ENCODE peak calls at places on chromosomes 1 and 21, in eight cellular contexts. S is lower lobe of right lung; V is PC-3; X is body of pancreas; A is CD8-positive, alpha-beta T cell; N is uterus; K is left ventricle myocardium inferior; F is kidney. J is an unnamed sample.

GRCh38 chr1:41366428-41367101 is 5.3 kb downstream of the FOXO6 start:
- DNase-seq in S (no peak), V (no peak), X (peak), A (no peak), N (no peak), K (no peak), F (no peak), J (peak)

GRCh38 chr1:247118946-247119446 is 14.8 kb upstream of the ZNF669 start:
- DNase-seq in S (no peak), V (peak), X (no peak), A (no peak), N (no peak), K (no peak), F (no peak), J (peak)

GRCh38 chr1:204960306-204960984 is 82.6 kb upstream of the CNTN2 start:
- DNase-seq in S (no peak), V (no peak), X (no peak), A (no peak), N (no peak), K (no peak), F (no peak), J (no peak)

GRCh38 chr1:76562292-76562691 is 305.0 kb upstream of the ST6GALNAC5 start:
- DNase-seq in S (no peak), V (no peak), X (no peak), A (no peak), N (no peak), K (no peak), F (no peak), J (peak)

GRCh38 chr21:28018741-28019669 is 973.7 kb downstream of the LTN1 start:
- DNase-seq in S (no peak), V (peak), X (peak), A (no peak), N (no peak), K (no peak), F (no peak), J (peak)

GRCh38 chr1:175936736-175937135 is 193.3 kb upstream of the TNR start:
- DNase-seq in S (no peak), V (no peak), X (no peak), A (no peak), N (no peak), K (no peak), F (no peak), J (no peak)

GRCh38 chr1:111990878-111991760 is 1.7 kb upstream of the KCND3 start:
- DNase-seq in S (peak), V (peak), X (peak), A (no peak), N (peak), K (peak), F (peak), J (peak)

GRCh38 chr1:35120458-35121133 is 41.4 kb downstream of the ZMYM1 start:
- DNase-seq in S (no peak), V (no peak), X (no peak), A (no peak), N (no peak), K (peak), F (peak), J (peak)

GRCh38 chr1:116820362-116820761 is 66.1 kb downstream of the CD2 start:
- DNase-seq in S (no peak), V (peak), X (peak), A (no peak), N (peak), K (peak), F (peak), J (no peak)

GRCh38 chr1:59570524-59570923 is 244.2 kb upstream of the HOOK1 start:
- DNase-seq in S (no peak), V (peak), X (peak), A (peak), N (no peak), K (no peak), F (no peak), J (peak)

GRCh38 chr1:180930687-180931086 is 18.0 kb downstream of the KIAA1614 start:
- DNase-seq in S (no peak), V (no peak), X (no peak), A (no peak), N (no peak), K (no peak), F (no peak), J (no peak)

GRCh38 chr1:154420172-154420571 is 15.0 kb downstream of the IL6R start:
- DNase-seq in S (peak), V (peak), X (peak), A (peak), N (peak), K (peak), F (peak), J (no peak)

GRCh38 chr1:165860065-165860464 is 32.7 kb downstream of the UCK2 start:
- DNase-seq in S (no peak), V (no peak), X (no peak), A (no peak), N (no peak), K (no peak), F (no peak), J (no peak)

GRCh38 chr1:52571783-52572182 is 18.9 kb upstream of the TUT4 start:
- DNase-seq in S (no peak), V (peak), X (no peak), A (no peak), N (no peak), K (no peak), F (no peak), J (peak)

GRCh38 chr1:207454046-207454964 is at the start of gene CR2:
- DNase-seq in S (peak), V (no peak), X (peak), A (no peak), N (no peak), K (peak), F (peak), J (no peak)

GRCh38 chr1:24635195-24635843 is 7.8 kb upstream of the SRRM1 start:
- DNase-seq in S (no peak), V (peak), X (peak), A (no peak), N (no peak), K (no peak), F (no peak), J (peak)

GRCh38 chr1:168328965-168329364 is 48.3 kb downstream of the TBX19 start:
- DNase-seq in S (no peak), V (no peak), X (no peak), A (no peak), N (no peak), K (no peak), F (no peak), J (no peak)

GRCh38 chr1:47824297-47824696 is 172.9 kb downstream of the TRABD2B start:
- DNase-seq in S (no peak), V (no peak), X (no peak), A (no peak), N (no peak), K (no peak), F (no peak), J (no peak)
- TF ChIP-seq CTCF in S (no peak), V (no peak), X (no peak), A (no peak), N (no peak), K (no peak), F (no peak), J (no peak)

DNA sequence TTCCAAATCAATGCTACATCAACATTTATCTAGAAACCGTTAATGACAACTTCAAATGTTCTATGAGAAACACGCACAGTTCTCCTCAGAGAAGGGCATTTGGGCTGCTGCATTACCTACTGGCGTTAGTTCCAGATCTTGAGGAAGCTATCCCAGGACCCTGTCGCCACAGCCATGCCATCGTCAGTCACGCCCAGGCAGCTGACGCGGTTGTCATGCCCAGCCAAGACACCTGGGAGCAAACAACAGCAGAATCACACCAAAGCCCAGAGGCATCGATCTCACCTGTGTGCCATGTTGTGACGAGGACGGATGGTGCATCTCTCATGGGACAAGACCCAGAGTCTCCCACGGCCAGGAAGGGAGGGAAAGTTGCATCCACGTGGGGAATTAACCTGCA is 8.9 kb upstream of the NADK start:
- DNase-seq in S (peak), V (no peak), X (no peak), A (no peak), N (no peak), K (no peak), F (peak), J (no peak)
- H3K27ac ChIP-seq in S (no peak), V (no peak), X (no peak), A (no peak), N (no peak), K (no peak), F (no peak), J (no peak)

DNA sequence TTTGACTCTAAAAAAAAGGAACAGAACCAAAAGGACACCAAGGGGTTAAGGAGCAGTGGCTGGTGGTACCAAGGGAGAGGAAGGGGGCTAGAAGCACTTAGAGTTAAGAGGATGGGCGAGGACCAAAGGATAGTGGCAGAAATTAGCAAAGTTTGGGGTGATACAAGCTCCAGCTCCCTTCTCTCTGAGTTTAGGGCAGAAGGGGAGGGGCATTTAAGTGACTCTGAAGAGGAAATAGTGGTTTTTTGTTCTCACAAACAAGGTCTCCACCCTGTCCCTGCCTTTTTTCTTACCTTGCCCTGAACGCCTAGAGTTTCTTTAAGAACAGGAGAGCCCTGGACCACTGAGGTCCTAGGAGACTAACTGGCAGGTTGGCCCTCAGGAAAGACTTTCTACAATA is 3.3 kb downstream of the CDC42SE1 start:
- DNase-seq in S (no peak), V (no peak), X (no peak), A (no peak), N (no peak), K (no peak), F (no peak), J (no peak)
- H3K4me3 ChIP-seq in S (peak), V (no peak), X (no peak), A (peak), N (no peak), K (peak), F (no peak), J (no peak)

GRCh38 chr21:41045534-41046268 is 122.3 kb upstream of the BACE2 start:
- DNase-seq in S (peak), V (peak), X (peak), A (no peak), N (no peak), K (no peak), F (no peak), J (peak)
- TF ChIP-seq CTCF in S (peak), V (peak), X (peak), A (no peak), N (no peak), K (peak), F (peak), J (no peak)

DNA sequence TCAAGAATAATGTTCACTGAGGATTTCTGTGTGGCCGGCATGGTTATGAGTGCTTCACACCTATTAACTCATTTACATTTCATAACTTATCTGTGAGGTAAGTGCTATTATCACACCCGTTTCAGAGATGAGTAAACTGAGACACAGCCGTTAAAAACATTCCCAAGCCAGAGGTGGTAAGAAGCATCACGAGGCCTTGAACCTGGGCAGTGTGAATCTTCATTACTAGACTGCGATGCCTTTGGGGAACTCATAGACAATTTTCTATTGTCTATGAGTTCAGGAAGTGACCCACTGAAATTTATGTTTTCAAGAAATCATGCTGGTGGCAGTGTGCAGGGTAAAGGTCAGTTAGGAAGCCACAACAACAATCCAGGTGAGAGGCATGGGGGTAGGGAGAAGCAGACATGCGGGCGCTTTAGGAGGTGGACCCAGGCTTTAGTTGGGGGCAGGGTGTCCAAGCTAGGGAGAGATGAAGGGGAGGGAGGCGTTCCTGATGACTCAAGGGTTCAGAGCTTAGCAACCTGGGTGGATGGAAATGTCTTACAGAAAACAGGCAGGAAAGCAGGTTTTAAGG is 14.5 kb downstream of the GNG12 start:
- DNase-seq in S (no peak), V (no peak), X (no peak), A (no peak), N (no peak), K (no peak), F (no peak), J (no peak)
- H3K27ac ChIP-seq in S (no peak), V (no peak), X (peak), A (no peak), N (no peak), K (no peak), F (peak), J (no peak)

GRCh38 chr1:21305155-21305899 is 15.1 kb upstream of the ECE1 start:
- DNase-seq in S (no peak), V (no peak), X (no peak), A (no peak), N (no peak), K (no peak), F (no peak), J (no peak)
- H3K4me3 ChIP-seq in S (no peak), V (no peak), X (no peak), A (no peak), N (no peak), K (no peak), F (no peak), J (no peak)

DNA sequence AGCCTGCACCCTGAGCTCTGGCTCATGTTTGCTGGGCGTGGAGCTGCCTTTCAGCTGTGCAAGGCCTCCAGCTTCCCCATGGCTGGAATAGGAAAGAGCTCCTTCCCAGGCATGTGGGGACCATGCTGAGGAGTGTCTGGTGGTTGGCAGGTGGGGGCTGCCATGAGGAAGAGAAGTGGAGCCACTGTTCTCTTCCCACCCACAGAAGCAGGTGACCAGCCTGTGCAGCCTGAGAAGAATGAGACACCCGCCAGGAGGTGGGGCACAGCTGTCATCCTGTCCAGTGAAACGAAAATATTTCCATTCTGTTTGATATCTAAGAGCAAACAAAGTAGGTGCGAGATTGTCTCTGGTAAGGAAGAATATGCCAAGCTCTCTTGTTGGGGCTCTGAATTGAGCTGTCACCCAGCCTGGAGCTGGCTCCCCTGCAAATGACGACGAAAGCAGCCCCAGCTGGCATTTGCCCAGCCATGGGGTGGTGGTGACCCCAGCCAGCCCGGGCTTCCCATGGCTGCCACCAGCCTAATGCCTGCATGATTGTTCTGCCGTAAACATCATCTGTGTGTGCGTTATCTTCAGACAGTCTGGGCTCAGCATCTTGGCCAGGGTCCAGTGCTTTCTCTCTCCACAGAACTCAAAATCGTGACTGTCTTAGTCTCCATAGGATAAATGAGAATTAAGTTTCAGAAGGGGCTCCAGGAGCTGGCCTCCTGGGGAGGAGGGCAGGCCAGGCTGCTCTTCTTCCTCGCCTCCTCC is 429.8 kb upstream of the VAMP3 start:
- DNase-seq in S (no peak), V (no peak), X (peak), A (no peak), N (no peak), K (no peak), F (no peak), J (no peak)
- TF ChIP-seq CTCF in S (no peak), V (no peak), X (no peak), A (no peak), N (no peak), K (no peak), F (no peak), J (no peak)

GRCh38 chr1:210237514-210237913 is 4.9 kb downstream of the SERTAD4 start:
- DNase-seq in S (no peak), V (no peak), X (no peak), A (no peak), N (no peak), K (no peak), F (no peak), J (no peak)
- H3K27ac ChIP-seq in S (peak), V (no peak), X (no peak), A (no peak), N (peak), K (peak), F (peak), J (no peak)

J was measured in cardiac muscle cell.